ENCODE peak calls at places on chromosomes 2 and 18, in seven cellular contexts. D, Z, P, F, M, S and I are unnamed samples.

GRCh38 chr2:120871016-120871635 is 135.5 kb downstream of the GLI2 start:
- DNase-seq in D (no peak), Z (no peak), P (no peak), F (no peak), M (no peak), S (no peak), I (no peak)

GRCh38 chr2:66322481-66322880 is 112.4 kb upstream of the MEIS1 start:
- DNase-seq in D (no peak), Z (no peak), P (no peak), F (no peak), M (no peak), S (no peak), I (no peak)

GRCh38 chr18:60191926-60192325 is 180.6 kb downstream of the MC4R start:
- DNase-seq in D (no peak), Z (no peak), P (no peak), F (no peak), M (no peak), S (no peak), I (no peak)

GRCh38 chr2:222611684-222612083 is 44.2 kb downstream of the FARSB start:
- DNase-seq in D (no peak), Z (no peak), P (no peak), F (no peak), M (no peak), S (no peak), I (no peak)

GRCh38 chr2:54471221-54471711 is 15.1 kb downstream of the SPTBN1 start:
- DNase-seq in D (no peak), Z (peak; percentile 89), P (no peak), F (no peak), M (no peak), S (no peak), I (no peak)

GRCh38 chr18:11366410-11366809 is 217.0 kb upstream of the PIEZO2 start:
- DNase-seq in D (no peak), Z (peak; percentile 79), P (no peak), F (no peak), M (no peak), S (peak; percentile 3), I (no peak)

GRCh38 chr2:241036964-241037421 is 38.6 kb downstream of the SNED1 start:
- DNase-seq in D (no peak), Z (no peak), P (no peak), F (peak; percentile 80), M (peak; percentile 27), S (no peak), I (no peak)

GRCh38 chr2:59312967-59313943 is 1072.1 kb upstream of the FANCL start:
- DNase-seq in D (no peak), Z (no peak), P (no peak), F (no peak), M (no peak), S (no peak), I (no peak)

GRCh38 chr18:59516356-59517155 is 157.5 kb upstream of the LMAN1 start:
- DNase-seq in D (peak; percentile 49), Z (peak; percentile 88), P (no peak), F (no peak), M (peak; percentile 53), S (peak; percentile 24), I (peak; percentile 44)

GRCh38 chr2:178833382-178833781 is 26.2 kb upstream of the TTN start:
- DNase-seq in D (no peak), Z (no peak), P (no peak), F (no peak), M (no peak), S (no peak), I (no peak)

GRCh38 chr2:3619033-3619432 is 24.1 kb downstream of the COLEC11 start:
- DNase-seq in D (no peak), Z (no peak), P (no peak), F (no peak), M (no peak), S (no peak), I (no peak)

GRCh38 chr2:229629039-229629438 is 85.3 kb downstream of the DNER start:
- DNase-seq in D (no peak), Z (no peak), P (no peak), F (no peak), M (no peak), S (no peak), I (no peak)

GRCh38 chr2:23523651-23524260 is 138.8 kb downstream of the KLHL29 start:
- DNase-seq in D (no peak), Z (no peak), P (no peak), F (no peak), M (no peak), S (no peak), I (no peak)

GRCh38 chr18:63213331-63213900 is 106.2 kb downstream of the BCL2 start:
- DNase-seq in D (no peak), Z (no peak), P (no peak), F (no peak), M (no peak), S (no peak), I (no peak)

GRCh38 chr2:170929686-170930050 is 615 bp downstream of the GORASP2 start:
- DNase-seq in D (peak; percentile 79), Z (peak; percentile 43), P (no peak), F (peak; percentile 49), M (peak; percentile 62), S (no peak), I (no peak)

GRCh38 chr2:113219889-113220641 is 46.3 kb downstream of the PSD4 start:
- DNase-seq in D (peak; percentile 29), Z (peak; percentile 58), P (no peak), F (no peak), M (peak; percentile 81), S (no peak), I (no peak)

GRCh38 chr2:47695800-47696477 is 87.0 kb upstream of the MSH6 start:
- DNase-seq in D (no peak), Z (no peak), P (no peak), F (no peak), M (no peak), S (no peak), I (no peak)

GRCh38 chr2:19611491-19612332 is 253.3 kb upstream of the OSR1 start:
- DNase-seq in D (no peak), Z (peak; percentile 98), P (no peak), F (no peak), M (no peak), S (peak; percentile 95), I (no peak)

GRCh38 chr2:173192071-173192470 is 116.4 kb downstream of the MAP3K20 start:
- DNase-seq in D (no peak), Z (no peak), P (no peak), F (no peak), M (no peak), S (no peak), I (no peak)

DNA sequence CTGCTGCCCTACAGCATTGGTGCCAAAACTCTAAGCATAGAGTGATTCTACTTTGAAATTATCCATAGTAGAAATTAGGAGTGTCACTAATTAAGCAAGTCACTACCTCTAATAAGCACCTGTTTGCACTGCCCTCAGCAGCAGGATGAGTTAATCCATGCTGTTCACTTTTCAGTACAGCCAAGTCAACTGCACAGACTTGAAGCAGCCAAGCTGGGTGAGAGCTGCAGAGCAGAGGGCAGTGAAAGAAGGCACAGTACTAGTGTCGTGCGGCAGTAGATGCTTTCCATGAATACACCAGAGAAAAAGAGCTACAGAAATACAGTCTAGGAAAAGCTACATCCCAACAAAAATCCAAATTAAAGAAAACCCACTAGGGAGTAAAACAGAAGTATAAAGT is 98.6 kb downstream of the RAPH1 start:
- DNase-seq in D (no peak), Z (no peak), P (no peak), F (no peak), M (no peak), S (no peak), I (no peak)
- TF ChIP-seq CTCF in D (no peak), Z (no peak), P (no peak), F (no peak), M (no peak), S (no peak), I (no peak)

GRCh38 chr2:233929352-233929843 is 12.2 kb downstream of the TRPM8 start:
- DNase-seq in D (no peak), Z (peak; percentile 23), P (no peak), F (no peak), M (no peak), S (no peak), I (no peak)
- TF ChIP-seq CTCF in D (no peak), Z (peak; percentile 31), P (no peak), F (no peak), M (no peak), S (no peak), I (no peak)

GRCh38 chr2:202035089-202035940 is 1.7 kb downstream of the FZD7 start:
- DNase-seq in D (no peak), Z (peak; percentile 76), P (no peak), F (no peak), M (peak; percentile 59), S (peak; percentile 50), I (no peak)
- TF ChIP-seq CTCF in D (no peak), Z (peak; percentile 65), P (peak; percentile 22), F (no peak), M (peak; percentile 50), S (peak; percentile 82), I (no peak)

GRCh38 chr18:25979358-25979727 is 111.1 kb downstream of the SS18 start:
- DNase-seq in D (no peak), Z (no peak), P (no peak), F (no peak), M (no peak), S (no peak), I (no peak)

GRCh38 chr18:25974630-25975077 is 115.8 kb downstream of the SS18 start:
- DNase-seq in D (peak; percentile 67), Z (peak; percentile 9), P (no peak), F (no peak), M (no peak), S (no peak), I (no peak)
- TF ChIP-seq CTCF in D (peak; percentile 14), Z (no peak), P (no peak), F (no peak), M (no peak), S (no peak), I (no peak)

DNA sequence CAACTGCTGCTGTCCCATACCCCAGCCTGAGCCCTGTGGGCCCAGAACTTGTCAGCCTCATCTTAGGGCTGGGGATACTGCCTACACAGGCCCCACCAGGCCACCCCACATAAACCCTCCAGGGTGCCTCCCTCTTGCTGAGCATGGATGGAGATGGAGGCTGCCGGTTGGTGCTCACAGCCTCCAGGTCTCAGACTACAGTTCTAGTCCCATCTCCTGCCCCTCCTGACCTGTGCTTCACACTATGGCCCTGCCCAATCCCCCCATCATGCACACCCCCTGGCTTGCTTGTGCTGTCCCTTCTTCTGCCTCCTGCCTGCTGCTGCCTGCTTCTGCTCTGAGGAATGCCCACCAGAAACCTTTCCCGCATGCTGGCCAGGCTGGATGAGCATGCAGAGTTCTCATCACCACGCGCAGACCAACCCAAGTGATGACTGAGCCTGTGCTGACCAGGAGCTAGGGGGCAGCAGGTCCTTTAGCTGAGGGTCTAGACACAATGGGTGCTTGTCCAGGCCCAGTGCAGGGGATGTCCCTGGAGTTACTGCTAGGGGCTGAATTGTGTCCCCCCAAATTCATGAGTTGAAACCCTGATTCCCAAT is 138.4 kb upstream of the HS6ST1 start:
- DNase-seq in D (no peak), Z (no peak), P (no peak), F (no peak), M (no peak), S (no peak), I (no peak)
- TF ChIP-seq CTCF in D (no peak), Z (no peak), P (no peak), F (no peak), M (no peak), S (no peak), I (no peak)

GRCh38 chr18:74402806-74403433 is 54.2 kb downstream of the DIPK1C start:
- DNase-seq in D (peak; percentile 7), Z (no peak), P (no peak), F (no peak), M (peak; percentile 49), S (no peak), I (no peak)
- TF ChIP-seq CTCF in D (no peak), Z (no peak), P (no peak), F (no peak), M (no peak), S (no peak), I (no peak)